ENCODE peak calls at places on chromosomes 6 and 20, in seven cellular contexts. P is cardiac fibroblast, N is neural progenitor cell, K is PC-3, M is upper lobe of left lung, J is heart left ventricle, Z is psoas muscle. C is an unnamed sample.
A peak's percentile ranks its signal among the peaks of the same experiment; 100 is the strongest.

GRCh38 chr6:111228094-111228493 is 140.8 kb downstream of the SLC16A10 start:
- DNase-seq in K (no peak), J (no peak), M (no peak), N (no peak), Z (no peak), P (peak; percentile 70), C (no peak)

GRCh38 chr6:69796081-69796626 is 656 bp downstream of the LMBRD1 start:
- DNase-seq in J (no peak), Z (no peak), K (peak; percentile 62), M (no peak), P (peak; percentile 47), N (peak; percentile 65), C (peak; percentile 49)

GRCh38 chr6:155115893-155116570 is 120.9 kb downstream of the TIAM2 start:
- DNase-seq in J (no peak), P (no peak), K (no peak), Z (no peak), N (no peak), M (no peak), C (no peak)

GRCh38 chr6:15296735-15297134 is 50.9 kb downstream of the JARID2 start:
- DNase-seq in Z (no peak), M (no peak), P (no peak), N (no peak), K (no peak), J (no peak), C (no peak)

GRCh38 chr20:63706852-63707557 is 771 bp downstream of the ARFRP1 start:
- DNase-seq in N (peak; percentile 59), K (peak; percentile 59), P (peak; percentile 49), J (no peak), M (peak; percentile 82), Z (peak; percentile 72), C (peak; percentile 74)

GRCh38 chr6:132275253-132275970 is 125.9 kb downstream of the MOXD1 start:
- DNase-seq in N (no peak), Z (no peak), M (peak; percentile 46), P (no peak), K (no peak), J (no peak), C (no peak)

GRCh38 chr6:128246472-128246871 is 273.9 kb downstream of the PTPRK start:
- DNase-seq in P (no peak), M (no peak), J (no peak), Z (no peak), N (peak; percentile 52), K (no peak), C (no peak)

GRCh38 chr6:920512-920911 is 227.6 kb upstream of the EXOC2 start:
- DNase-seq in J (no peak), N (no peak), Z (no peak), K (no peak), M (no peak), P (no peak), C (no peak)

GRCh38 chr20:33275215-33275614 is 7.8 kb upstream of the BPIFB1 start:
- DNase-seq in Z (no peak), M (no peak), P (no peak), J (no peak), K (no peak), N (no peak), C (no peak)

GRCh38 chr6:16064687-16065086 is 64.2 kb upstream of the MYLIP start:
- DNase-seq in Z (no peak), K (no peak), J (no peak), N (peak; percentile 44), P (no peak), M (no peak), C (no peak)

GRCh38 chr20:10935658-10936057 is 261.9 kb upstream of the JAG1 start:
- DNase-seq in Z (no peak), J (no peak), P (peak; percentile 22), N (no peak), M (no peak), K (no peak), C (no peak)

GRCh38 chr6:129440691-129441090 is 269.3 kb downstream of the ARHGAP18 start:
- DNase-seq in Z (no peak), N (peak; percentile 81), K (no peak), M (no peak), J (no peak), P (peak; percentile 38), C (no peak)

GRCh38 chr6:40038626-40039025 is 104.4 kb upstream of the MOCS1 start:
- DNase-seq in K (no peak), M (no peak), J (no peak), N (no peak), Z (no peak), P (no peak), C (no peak)

GRCh38 chr6:159807150-159807859 is 7.2 kb downstream of the PNLDC1 start:
- DNase-seq in M (no peak), K (peak; percentile 73), J (no peak), Z (no peak), N (no peak), P (peak; percentile 43), C (no peak)

GRCh38 chr6:650098-650497 is 6.8 kb downstream of the HUS1B start:
- DNase-seq in J (no peak), P (no peak), M (no peak), K (no peak), N (no peak), Z (no peak), C (no peak)

GRCh38 chr6:25042599-25042936 is 106.8 kb upstream of the RIPOR2 start:
- DNase-seq in Z (no peak), K (peak; percentile 15), J (no peak), P (no peak), N (no peak), M (no peak), C (no peak)

GRCh38 chr20:62216636-62217566 is 3.2 kb downstream of the HRH3 start:
- DNase-seq in P (no peak), Z (no peak), J (no peak), N (no peak), K (no peak), M (peak; percentile 56), C (no peak)

GRCh38 chr6:52330470-52330869 is 31.5 kb upstream of the PAQR8 start:
- DNase-seq in J (no peak), Z (no peak), M (no peak), N (no peak), K (no peak), P (no peak), C (no peak)

GRCh38 chr6:15769471-15770088 is 106.8 kb upstream of the DTNBP1 start:
- DNase-seq in Z (no peak), N (no peak), M (no peak), J (no peak), P (no peak), K (peak; percentile 18), C (no peak)

GRCh38 chr6:5517781-5518180 is 256.5 kb downstream of the FARS2 start:
- DNase-seq in N (no peak), J (no peak), Z (no peak), K (no peak), P (no peak), M (no peak), C (no peak)

GRCh38 chr20:12130781-12131180 is 213.1 kb downstream of the BTBD3 start:
- DNase-seq in P (no peak), J (no peak), Z (no peak), M (no peak), K (no peak), N (no peak), C (no peak)

GRCh38 chr6:10309826-10310405 is 105.0 kb downstream of the TFAP2A start:
- DNase-seq in M (no peak), Z (no peak), P (no peak), J (no peak), N (peak; percentile 48), K (no peak), C (no peak)

GRCh38 chr20:36157610-36158009 is 3.1 kb downstream of the EPB41L1 start:
- DNase-seq in K (no peak), Z (peak; percentile 17), M (no peak), P (no peak), N (no peak), J (no peak), C (no peak)

GRCh38 chr20:36159833-36160232 is 5.3 kb downstream of the EPB41L1 start:
- DNase-seq in N (no peak), Z (no peak), M (no peak), J (no peak), P (no peak), K (no peak), C (no peak)

GRCh38 chr20:36167826-36168634 is 13.5 kb downstream of the EPB41L1 start:
- DNase-seq in J (no peak), P (peak; percentile 80), K (peak; percentile 86), Z (no peak), N (no peak), M (no peak), C (no peak)

GRCh38 chr20:36158160-36158741 is 3.7 kb downstream of the EPB41L1 start:
- DNase-seq in J (no peak), P (no peak), N (no peak), Z (no peak), M (no peak), K (no peak), C (no peak)

GRCh38 chr20:36162272-36162966 is 7.9 kb downstream of the EPB41L1 start:
- DNase-seq in N (no peak), J (no peak), K (no peak), P (peak; percentile 66), Z (no peak), M (no peak), C (no peak)
- TF ChIP-seq CTCF in N (no peak), J (no peak), K (no peak), P (no peak), Z (no peak), M (no peak), C (no peak)

GRCh38 chr20:38997622-38998021 is 35.5 kb downstream of the DHX35 start:
- DNase-seq in P (no peak), Z (no peak), K (no peak), M (no peak), J (no peak), N (no peak), C (no peak)
- TF ChIP-seq CTCF in P (no peak), Z (no peak), K (no peak), M (no peak), J (no peak), N (no peak), C (no peak)

GRCh38 chr6:36094786-36095496 is 35.4 kb upstream of the MAPK13 start:
- DNase-seq in J (peak; percentile 91), K (peak; percentile 88), M (no peak), P (peak; percentile 81), Z (peak; percentile 90), N (peak; percentile 88), C (peak; percentile 73)

GRCh38 chr6:36094238-36094637 is 36.1 kb upstream of the MAPK13 start:
- DNase-seq in J (no peak), P (no peak), Z (no peak), N (no peak), M (no peak), K (no peak), C (no peak)

GRCh38 chr6:36098253-36098919 is 31.9 kb upstream of the MAPK13 start:
- DNase-seq in K (no peak), P (no peak), J (no peak), N (no peak), M (no peak), Z (no peak), C (no peak)

GRCh38 chr6:36098920-36099647 is 31.2 kb upstream of the MAPK13 start:
- DNase-seq in K (no peak), N (peak; percentile 64), Z (no peak), M (no peak), P (peak; percentile 22), J (no peak), C (no peak)

GRCh38 chr6:36095497-36096391 is 34.6 kb upstream of the MAPK13 start:
- DNase-seq in Z (no peak), M (no peak), J (no peak), N (no peak), P (no peak), K (no peak), C (no peak)
- TF ChIP-seq CTCF in Z (no peak), M (no peak), J (no peak), N (no peak), P (no peak), K (no peak), C (peak; percentile 61)

GRCh38 chr20:4136078-4136966 is 121.0 kb upstream of the RNF24 start:
- DNase-seq in M (peak; percentile 36), N (no peak), J (no peak), K (no peak), P (peak; percentile 62), Z (no peak), C (no peak)
- TF ChIP-seq CTCF in M (no peak), N (no peak), J (no peak), K (no peak), P (no peak), Z (no peak), C (no peak)